ENCODE peak calls at places on chromosomes 6 and 20, in four cellular contexts. A is heart left ventricle, V is pancreas, L is neural progenitor cell. T is an unnamed sample.

GRCh38 chr6:124955108-124955851 is 7.0 kb upstream of the RNF217 start:
- DNase-seq in A (no peak), V (no peak), L (peak; percentile 15), T (no peak)

GRCh38 chr20:2817341-2817726 is 1.2 kb downstream of the TMEM239 start:
- DNase-seq in A (no peak), V (no peak), L (no peak), T (no peak)

GRCh38 chr6:83853178-83853967 is at the start of gene RIPPLY2:
- DNase-seq in A (no peak), V (peak; percentile 19), L (peak; percentile 72), T (no peak)

GRCh38 chr6:154938245-154938583 is 56.9 kb upstream of the TIAM2 start:
- DNase-seq in A (no peak), V (peak; percentile 39), L (no peak), T (no peak)

GRCh38 chr20:38658879-38659612 is 57.4 kb downstream of the ARHGAP40 start:
- DNase-seq in A (no peak), V (no peak), L (peak; percentile 71), T (no peak)

GRCh38 chr6:142187209-142187608 is 40.1 kb downstream of the VTA1 start:
- DNase-seq in A (peak; percentile 44), V (no peak), L (no peak), T (no peak)

GRCh38 chr20:17505664-17506517 is 25.3 kb downstream of the BFSP1 start:
- DNase-seq in A (no peak), V (no peak), L (no peak), T (no peak)

GRCh38 chr20:24993337-24994185 is 1.0 kb upstream of the APMAP start:
- DNase-seq in A (no peak), V (no peak), L (no peak), T (no peak)

GRCh38 chr20:62219992-62220665 is at the start of gene HRH3:
- DNase-seq in A (peak; percentile 44), V (peak; percentile 78), L (peak; percentile 95), T (no peak)

DNA sequence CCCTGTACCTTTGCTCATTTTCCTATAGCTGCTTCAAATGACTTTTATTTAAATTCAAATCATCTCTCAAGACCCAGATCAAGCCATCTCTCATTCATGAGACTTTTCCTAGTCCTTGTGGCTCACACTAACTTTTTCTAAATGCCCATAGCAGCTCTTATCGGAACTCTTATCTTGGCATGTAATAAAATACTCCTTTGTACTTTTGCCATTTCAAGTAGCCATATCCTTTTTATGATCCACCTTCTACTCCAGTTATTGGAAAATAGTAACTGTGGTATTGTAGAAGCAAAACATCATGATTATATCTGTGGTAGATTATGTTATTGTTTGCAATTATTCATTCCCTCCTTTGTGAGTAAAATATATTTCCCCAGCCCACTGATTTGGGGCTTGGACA is 37.6 kb upstream of the FILIP1 start:
- DNase-seq in A (no peak), V (no peak), L (no peak), T (no peak)
- TF ChIP-seq CTCF in A (no peak), V (no peak), L (no peak), T (no peak)

GRCh38 chr6:82712826-82713225 is 349.2 kb downstream of the TPBG start:
- DNase-seq in A (no peak), V (no peak), L (no peak), T (no peak)
- TF ChIP-seq CTCF in A (no peak), V (no peak), L (peak; percentile 33), T (peak; percentile 46)

DNA sequence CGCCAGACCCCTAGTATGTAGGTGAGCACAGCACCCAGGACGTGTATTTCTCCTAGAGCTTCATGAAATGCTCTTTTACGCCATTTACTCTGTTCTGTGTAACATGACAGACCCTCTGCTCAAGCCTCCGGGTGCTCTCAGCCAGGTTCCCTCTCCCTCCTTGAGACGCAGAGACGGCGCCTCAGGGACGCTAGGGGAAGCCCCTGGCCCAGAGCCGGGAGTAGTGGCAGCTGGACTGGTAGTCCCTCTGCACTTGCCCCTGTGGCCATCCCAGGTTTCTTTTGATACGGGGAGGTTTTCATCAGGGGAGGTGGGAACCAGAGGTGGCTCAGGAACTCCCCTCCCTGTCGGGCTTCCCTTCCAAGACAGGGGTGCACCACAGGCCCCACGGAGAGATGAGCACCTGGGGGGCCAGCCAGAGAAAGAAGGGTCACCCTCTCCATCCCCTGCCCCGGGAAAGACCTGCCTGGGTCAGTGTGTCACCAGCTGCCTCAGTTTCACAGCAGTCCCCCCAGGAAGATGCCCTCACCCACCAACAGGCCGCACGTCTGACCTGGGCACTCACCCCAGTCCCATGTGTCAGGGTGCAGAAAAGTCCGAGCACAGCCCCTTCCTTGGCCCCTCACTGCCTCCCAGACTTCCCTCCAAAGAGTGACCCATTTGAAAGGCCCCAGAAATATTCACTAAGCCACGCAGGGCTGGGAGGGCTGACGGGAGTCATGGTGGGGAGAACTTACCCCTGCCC is 58.1 kb upstream of the AFDN start:
- DNase-seq in A (no peak), V (no peak), L (no peak), T (no peak)
- TF ChIP-seq CTCF in A (no peak), V (no peak), L (no peak), T (no peak)

GRCh38 chr20:52515877-52516276 is 324.3 kb upstream of the ZFP64 start:
- DNase-seq in A (no peak), V (no peak), L (no peak), T (no peak)

DNA sequence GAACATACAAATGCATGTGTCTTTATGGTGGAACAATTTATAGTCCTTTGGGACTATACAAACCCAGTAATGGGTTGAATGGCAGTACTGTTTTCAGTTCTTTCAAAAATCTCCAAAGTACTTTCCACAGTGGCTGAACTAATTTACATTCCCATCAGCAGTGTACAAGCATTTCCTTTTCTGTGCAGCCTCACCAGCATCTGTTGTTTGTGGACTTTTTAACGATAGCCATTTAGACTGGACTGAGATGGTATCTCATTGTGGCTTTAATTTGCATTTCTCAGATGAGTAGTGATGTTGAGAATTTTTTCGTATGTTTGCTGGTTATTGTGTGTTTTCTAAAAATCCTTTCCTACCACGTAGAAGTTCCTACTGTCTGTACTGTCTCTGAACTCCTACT is 327.2 kb upstream of the ZFP64 start:
- DNase-seq in A (no peak), V (no peak), L (no peak), T (no peak)
- TF ChIP-seq CTCF in A (no peak), V (no peak), L (no peak), T (no peak)

DNA sequence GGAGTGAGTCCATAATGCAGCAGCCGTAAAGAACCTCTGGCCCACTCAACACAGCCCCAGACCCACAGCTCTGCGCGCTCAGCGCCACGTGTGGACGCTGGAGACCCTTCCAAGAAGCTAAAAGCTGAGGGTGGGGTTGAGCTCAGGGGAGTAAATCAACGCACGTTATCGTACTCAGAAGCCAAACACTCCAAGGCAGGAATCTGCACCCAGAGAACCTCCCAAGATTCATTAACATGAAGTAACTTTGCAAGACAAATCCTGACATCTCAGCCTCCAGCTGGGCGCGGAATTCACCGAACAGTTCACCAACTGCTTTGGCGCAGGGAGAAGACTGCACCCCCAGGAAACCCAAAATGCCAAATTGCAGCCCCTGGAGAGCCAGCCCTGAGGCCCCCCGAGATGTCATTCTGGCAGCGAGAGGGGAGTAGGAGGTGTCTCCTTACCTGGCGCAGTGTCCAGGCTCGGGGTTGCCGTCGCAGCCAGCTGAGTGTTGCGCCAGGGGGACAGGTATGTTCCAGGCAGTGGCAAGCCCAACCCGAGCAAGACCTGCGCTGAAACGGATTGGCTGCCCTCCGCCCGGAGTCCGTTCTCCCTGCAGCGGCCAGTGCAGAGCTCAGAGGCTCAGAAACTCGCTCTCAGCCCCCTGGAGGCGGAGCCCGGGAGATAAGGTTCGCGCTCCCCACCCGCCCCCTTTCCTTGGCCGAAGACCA is at the start of gene COL21A1:
- DNase-seq in A (peak; percentile 52), V (peak; percentile 26), L (peak; percentile 89), T (peak; percentile 87)
- TF ChIP-seq CTCF in A (peak; percentile 15), V (no peak), L (peak; percentile 57), T (peak; percentile 54)

GRCh38 chr6:21587182-21587924 is 6.2 kb upstream of the SOX4 start:
- DNase-seq in A (peak; percentile 58), V (peak; percentile 80), L (peak; percentile 85), T (no peak)
- TF ChIP-seq CTCF in A (no peak), V (peak; percentile 21), L (peak; percentile 25), T (peak; percentile 37)